ENCODE peak calls at places on chromosomes 13 and 19, in nine cellular contexts. O, K, B, Y, N, E, A, X and R are unnamed samples.

GRCh38 chr19:17555929-17556813 is 722 bp downstream of the COLGALT1 start:
- DNase-seq in N (peak; percentile 9), A (no peak), B (peak; percentile 72), E (no peak), O (no peak), K (peak; percentile 26), X (peak; percentile 90), Y (peak; percentile 56), R (peak; percentile 81)

GRCh38 chr13:94708031-94708571 is 4.2 kb downstream of the SOX21 start:
- DNase-seq in N (no peak), B (no peak), X (no peak), O (no peak), A (no peak), K (peak; percentile 58), Y (no peak), E (no peak), R (no peak)

GRCh38 chr13:110318920-110319319 is 11.8 kb downstream of the COL4A2 start:
- DNase-seq in B (no peak), Y (no peak), E (no peak), N (no peak), O (no peak), K (no peak), A (no peak), X (no peak), R (no peak)

GRCh38 chr19:5149508-5149907 is 180.6 kb downstream of the KDM4B start:
- DNase-seq in E (no peak), N (no peak), X (peak; percentile 74), Y (no peak), A (no peak), O (no peak), B (no peak), K (no peak), R (no peak)

GRCh38 chr19:17069249-17069648 is 6.0 kb downstream of the HAUS8 start:
- DNase-seq in N (no peak), E (no peak), O (no peak), K (no peak), A (no peak), X (no peak), Y (no peak), B (no peak), R (no peak)

GRCh38 chr13:99220199-99220931 is 19.7 kb downstream of the UBAC2 start:
- DNase-seq in O (no peak), K (no peak), B (no peak), A (no peak), N (peak; percentile 24), Y (no peak), E (no peak), X (no peak), R (no peak)

GRCh38 chr19:2266183-2266993 is 10.2 kb upstream of the JSRP1 start:
- DNase-seq in K (no peak), N (no peak), A (peak; percentile 47), X (peak; percentile 95), Y (peak; percentile 70), B (peak; percentile 84), O (no peak), E (no peak), R (peak; percentile 93)

GRCh38 chr13:36918246-36919060 is 1.6 kb downstream of the SMAD9 start:
- DNase-seq in A (no peak), Y (no peak), B (no peak), E (no peak), N (no peak), K (no peak), O (no peak), X (no peak), R (no peak)

GRCh38 chr19:17847538-17848366 is at the start of gene JAK3:
- DNase-seq in N (peak; percentile 70), Y (no peak), A (peak; percentile 13), X (peak; percentile 94), K (peak; percentile 75), E (no peak), O (no peak), B (peak; percentile 70), R (peak; percentile 78)

GRCh38 chr13:94154362-94154761 is 325.1 kb downstream of the DCT start:
- DNase-seq in K (no peak), A (no peak), X (no peak), B (peak; percentile 73), E (peak; percentile 10), O (peak; percentile 38), Y (peak; percentile 36), N (no peak), R (no peak)

GRCh38 chr19:48659768-48660167 is 13.0 kb downstream of the NTN5 start:
- DNase-seq in N (no peak), B (no peak), Y (no peak), A (no peak), K (no peak), E (peak; percentile 82), X (no peak), O (no peak), R (no peak)